ENCODE peak calls at places on chromosome 10, in five cellular contexts. One of them, this sample, is unnamed.

GRCh38 chr10:76491216-76491615 is 1059.8 kb downstream of the LRMDA start:
- DNase-seq in neural progenitor cell: no peak
- DNase-seq in MM.1S: no peak
- DNase-seq in GM23248: no peak
- DNase-seq in HCT116: no peak
- DNase-seq in this sample: no peak

GRCh38 chr10:5553400-5554170 is 28.8 kb downstream of the CALML3 start:
- DNase-seq in MM.1S: no peak
- DNase-seq in GM23248: no peak
- DNase-seq in neural progenitor cell: no peak
- DNase-seq in HCT116: no peak
- DNase-seq in this sample: no peak

GRCh38 chr10:118213456-118213855 is 128.7 kb downstream of the FAM204A start:
- DNase-seq in HCT116: no peak
- DNase-seq in MM.1S: no peak
- DNase-seq in neural progenitor cell: no peak
- DNase-seq in GM23248: no peak
- DNase-seq in this sample: no peak

GRCh38 chr10:49550563-49550962 is 11.6 kb upstream of the ERCC6 start:
- DNase-seq in GM23248: peak; percentile 77
- DNase-seq in neural progenitor cell: no peak
- DNase-seq in MM.1S: no peak
- DNase-seq in HCT116: peak; percentile 46
- DNase-seq in this sample: no peak

GRCh38 chr10:62130948-62131347 is 137.7 kb downstream of the RTKN2 start:
- DNase-seq in MM.1S: no peak
- DNase-seq in GM23248: peak; percentile 91
- DNase-seq in HCT116: no peak
- DNase-seq in neural progenitor cell: no peak
- DNase-seq in this sample: no peak

GRCh38 chr10:111648046-111648445 is 535.5 kb downstream of the GPAM start:
- DNase-seq in MM.1S: no peak
- DNase-seq in HCT116: no peak
- DNase-seq in neural progenitor cell: no peak
- DNase-seq in GM23248: peak; percentile 97
- DNase-seq in this sample: no peak

GRCh38 chr10:132942101-132942739 is at the start of gene CFAP46:
- DNase-seq in neural progenitor cell: peak; percentile 86
- DNase-seq in HCT116: peak; percentile 18
- DNase-seq in GM23248: peak; percentile 50
- DNase-seq in MM.1S: no peak
- DNase-seq in this sample: peak; percentile 83

GRCh38 chr10:102268333-102268999 is 23.1 kb downstream of the GBF1 start:
- DNase-seq in neural progenitor cell: no peak
- DNase-seq in HCT116: no peak
- DNase-seq in GM23248: peak; percentile 68
- DNase-seq in MM.1S: no peak
- DNase-seq in this sample: no peak

GRCh38 chr10:44926771-44927751 is 15.9 kb downstream of the TMEM72 start:
- DNase-seq in HCT116: no peak
- DNase-seq in MM.1S: no peak
- DNase-seq in neural progenitor cell: no peak
- DNase-seq in GM23248: peak; percentile 63
- DNase-seq in this sample: peak; percentile 60

GRCh38 chr10:34575882-34576281 is 239.2 kb downstream of the PARD3 start:
- DNase-seq in HCT116: no peak
- DNase-seq in MM.1S: no peak
- DNase-seq in GM23248: peak; percentile 64
- DNase-seq in neural progenitor cell: no peak
- DNase-seq in this sample: no peak

GRCh38 chr10:86775056-86775858 is 18.8 kb downstream of the BMPR1A start:
- DNase-seq in neural progenitor cell: no peak
- DNase-seq in GM23248: peak; percentile 58
- DNase-seq in MM.1S: no peak
- DNase-seq in HCT116: no peak
- DNase-seq in this sample: peak; percentile 46

GRCh38 chr10:49700997-49701396 is 21.5 kb downstream of the C10orf53 start:
- DNase-seq in neural progenitor cell: peak; percentile 55
- DNase-seq in GM23248: no peak
- DNase-seq in HCT116: peak; percentile 7
- DNase-seq in MM.1S: no peak
- DNase-seq in this sample: no peak

GRCh38 chr10:47435081-47435480 is 48.8 kb downstream of the ANXA8 start:
- DNase-seq in GM23248: no peak
- DNase-seq in HCT116: no peak
- DNase-seq in neural progenitor cell: no peak
- DNase-seq in MM.1S: no peak
- DNase-seq in this sample: no peak

GRCh38 chr10:11742779-11743298 is 657 bp downstream of the ECHDC3 start:
- DNase-seq in HCT116: no peak
- DNase-seq in GM23248: no peak
- DNase-seq in neural progenitor cell: no peak
- DNase-seq in MM.1S: no peak
- DNase-seq in this sample: no peak

GRCh38 chr10:11546581-11546980 is 64.9 kb downstream of the USP6NL start:
- DNase-seq in neural progenitor cell: no peak
- DNase-seq in MM.1S: no peak
- DNase-seq in HCT116: no peak
- DNase-seq in GM23248: peak; percentile 42
- DNase-seq in this sample: no peak

GRCh38 chr10:86795353-86795752 is 38.9 kb downstream of the BMPR1A start:
- DNase-seq in neural progenitor cell: peak; percentile 80
- DNase-seq in MM.1S: no peak
- DNase-seq in GM23248: peak; percentile 78
- DNase-seq in HCT116: peak; percentile 34
- DNase-seq in this sample: peak; percentile 41

GRCh38 chr10:21727452-21728168 is 193.6 kb downstream of the MLLT10 start:
- DNase-seq in GM23248: no peak
- DNase-seq in neural progenitor cell: no peak
- DNase-seq in HCT116: no peak
- DNase-seq in MM.1S: no peak
- DNase-seq in this sample: peak; percentile 42

GRCh38 chr10:21724695-21725371 is 190.8 kb downstream of the MLLT10 start:
- DNase-seq in HCT116: peak; percentile 93
- DNase-seq in neural progenitor cell: peak; percentile 60
- DNase-seq in MM.1S: peak; percentile 96
- DNase-seq in GM23248: peak; percentile 99
- DNase-seq in this sample: peak; percentile 95

GRCh38 chr10:21724020-21724589 is 190.1 kb downstream of the MLLT10 start:
- DNase-seq in neural progenitor cell: no peak
- DNase-seq in HCT116: no peak
- DNase-seq in MM.1S: no peak
- DNase-seq in GM23248: peak; percentile 24
- DNase-seq in this sample: no peak

GRCh38 chr10:21722209-21722608 is 188.2 kb downstream of the MLLT10 start:
- DNase-seq in HCT116: no peak
- DNase-seq in neural progenitor cell: no peak
- DNase-seq in GM23248: no peak
- DNase-seq in MM.1S: no peak
- DNase-seq in this sample: no peak

DNA sequence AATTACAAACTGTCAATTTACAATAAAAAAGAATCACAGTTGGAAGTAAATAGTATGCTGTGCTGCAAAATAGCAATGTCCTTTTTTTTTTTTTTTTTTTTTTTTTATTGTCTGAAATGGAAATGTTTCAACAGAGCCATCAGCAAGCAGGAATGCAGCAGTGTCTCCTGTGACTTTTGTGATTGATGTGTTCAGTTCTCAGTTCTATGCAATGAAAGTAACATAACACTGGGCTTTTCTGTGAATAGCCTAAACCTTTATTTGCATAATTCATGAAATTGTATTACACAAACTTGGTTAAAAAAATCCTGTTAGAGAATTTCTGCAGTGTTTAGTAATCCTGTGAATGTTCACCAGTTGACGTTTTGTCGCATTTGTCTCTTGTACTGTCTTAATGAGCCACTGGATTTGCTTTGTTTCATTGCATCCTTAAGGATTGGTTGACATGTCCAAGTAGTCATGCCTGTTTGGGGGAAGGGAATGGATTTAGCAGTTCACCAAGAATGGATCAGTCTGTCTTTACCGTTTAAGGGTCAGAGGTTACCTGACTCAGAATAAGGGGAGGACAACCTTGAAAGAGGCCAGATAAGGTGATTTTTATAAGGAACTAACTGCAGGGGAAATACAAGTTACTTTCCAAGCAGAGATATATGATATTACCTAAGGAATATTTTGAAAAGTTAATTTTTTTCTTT is 192.7 kb downstream of the MLLT10 start:
- DNase-seq in neural progenitor cell: peak; percentile 37
- DNase-seq in MM.1S: no peak
- DNase-seq in HCT116: no peak
- DNase-seq in GM23248: no peak
- DNase-seq in this sample: no peak
- TF ChIP-seq EZH2phosphoT487 in neural progenitor cell: no peak
- TF ChIP-seq EZH2phosphoT487 in MM.1S: no peak
- TF ChIP-seq EZH2phosphoT487 in HCT116: no peak
- TF ChIP-seq EZH2phosphoT487 in GM23248: no peak
- TF ChIP-seq EZH2phosphoT487 in this sample: no peak

GRCh38 chr10:97278491-97278989 is 13.9 kb downstream of the ARHGAP19 start:
- DNase-seq in HCT116: peak; percentile 33
- DNase-seq in MM.1S: peak; percentile 65
- DNase-seq in GM23248: peak; percentile 82
- DNase-seq in neural progenitor cell: peak; percentile 35
- DNase-seq in this sample: peak; percentile 72
- TF ChIP-seq EZH2phosphoT487 in HCT116: no peak
- TF ChIP-seq EZH2phosphoT487 in MM.1S: no peak
- TF ChIP-seq EZH2phosphoT487 in GM23248: no peak
- TF ChIP-seq EZH2phosphoT487 in neural progenitor cell: no peak
- TF ChIP-seq EZH2phosphoT487 in this sample: no peak

GRCh38 chr10:7345717-7346116 is 65.1 kb downstream of the SFMBT2 start:
- DNase-seq in HCT116: no peak
- DNase-seq in GM23248: no peak
- DNase-seq in neural progenitor cell: no peak
- DNase-seq in MM.1S: no peak
- DNase-seq in this sample: no peak
- TF ChIP-seq EZH2phosphoT487 in HCT116: no peak
- TF ChIP-seq EZH2phosphoT487 in GM23248: no peak
- TF ChIP-seq EZH2phosphoT487 in neural progenitor cell: no peak
- TF ChIP-seq EZH2phosphoT487 in MM.1S: no peak
- TF ChIP-seq EZH2phosphoT487 in this sample: no peak

DNA sequence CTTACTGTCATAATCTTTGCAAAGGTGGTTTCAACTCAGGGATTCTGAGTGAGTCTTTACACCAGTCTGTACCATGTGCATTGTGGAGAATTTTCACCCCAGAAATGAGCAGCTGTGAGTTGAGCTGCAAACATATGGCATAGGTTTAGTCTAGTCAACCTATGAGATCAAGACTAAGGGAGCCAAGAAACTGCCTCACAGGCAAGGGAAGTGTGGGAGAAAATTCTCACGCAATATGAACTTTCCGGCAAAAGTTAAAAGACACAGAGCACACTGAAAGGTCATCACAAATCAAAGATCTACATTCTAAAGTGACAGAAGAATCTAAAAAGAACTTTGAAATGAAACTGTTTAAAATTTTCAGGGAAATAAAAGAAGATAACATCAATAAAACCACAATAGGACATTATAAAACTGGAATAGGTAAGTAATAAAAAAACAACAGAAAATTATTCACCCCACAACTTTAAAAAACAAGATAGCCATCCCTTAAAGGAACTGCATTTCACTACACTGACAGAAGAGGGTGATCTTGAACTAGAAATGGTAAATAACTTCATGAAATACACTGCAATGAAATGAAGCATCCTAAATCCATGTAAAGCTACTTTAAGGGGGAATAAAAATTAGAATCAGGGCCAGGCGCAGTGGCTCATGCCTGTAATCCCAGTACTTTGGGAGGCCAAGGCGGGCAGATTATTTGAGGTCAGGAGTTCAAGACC is 63.5 kb downstream of the LGI1 start:
- DNase-seq in MM.1S: peak; percentile 32
- DNase-seq in GM23248: peak; percentile 61
- DNase-seq in neural progenitor cell: peak; percentile 27
- DNase-seq in HCT116: peak; percentile 36
- DNase-seq in this sample: peak; percentile 36
- TF ChIP-seq EZH2phosphoT487 in MM.1S: no peak
- TF ChIP-seq EZH2phosphoT487 in GM23248: no peak
- TF ChIP-seq EZH2phosphoT487 in neural progenitor cell: no peak
- TF ChIP-seq EZH2phosphoT487 in HCT116: no peak
- TF ChIP-seq EZH2phosphoT487 in this sample: no peak

GRCh38 chr10:69904533-69904932 is 102.8 kb downstream of the COL13A1 start:
- DNase-seq in neural progenitor cell: no peak
- DNase-seq in HCT116: no peak
- DNase-seq in MM.1S: no peak
- DNase-seq in GM23248: no peak
- DNase-seq in this sample: no peak

GRCh38 chr10:69902835-69903535 is 101.3 kb downstream of the COL13A1 start:
- DNase-seq in MM.1S: no peak
- DNase-seq in neural progenitor cell: no peak
- DNase-seq in GM23248: no peak
- DNase-seq in HCT116: no peak
- DNase-seq in this sample: no peak

GRCh38 chr10:69899727-69900595 is 98.3 kb downstream of the COL13A1 start:
- DNase-seq in HCT116: no peak
- DNase-seq in neural progenitor cell: no peak
- DNase-seq in GM23248: no peak
- DNase-seq in MM.1S: no peak
- DNase-seq in this sample: no peak

GRCh38 chr10:69901022-69901421 is 99.3 kb downstream of the COL13A1 start:
- DNase-seq in HCT116: no peak
- DNase-seq in neural progenitor cell: no peak
- DNase-seq in MM.1S: no peak
- DNase-seq in GM23248: no peak
- DNase-seq in this sample: no peak

GRCh38 chr10:69901623-69902505 is 100.2 kb downstream of the COL13A1 start:
- DNase-seq in GM23248: peak; percentile 76
- DNase-seq in neural progenitor cell: peak; percentile 79
- DNase-seq in MM.1S: no peak
- DNase-seq in HCT116: peak; percentile 28
- DNase-seq in this sample: peak; percentile 82
- TF ChIP-seq EZH2phosphoT487 in GM23248: no peak
- TF ChIP-seq EZH2phosphoT487 in neural progenitor cell: no peak
- TF ChIP-seq EZH2phosphoT487 in MM.1S: no peak
- TF ChIP-seq EZH2phosphoT487 in HCT116: no peak
- TF ChIP-seq EZH2phosphoT487 in this sample: no peak

GRCh38 chr10:3793553-3793952 is 8.5 kb upstream of the KLF6 start:
- DNase-seq in neural progenitor cell: no peak
- DNase-seq in HCT116: no peak
- DNase-seq in MM.1S: no peak
- DNase-seq in GM23248: no peak
- DNase-seq in this sample: no peak
- TF ChIP-seq EZH2phosphoT487 in neural progenitor cell: no peak
- TF ChIP-seq EZH2phosphoT487 in HCT116: no peak
- TF ChIP-seq EZH2phosphoT487 in MM.1S: no peak
- TF ChIP-seq EZH2phosphoT487 in GM23248: no peak
- TF ChIP-seq EZH2phosphoT487 in this sample: no peak

GRCh38 chr10:110533149-110533548 is 34.3 kb upstream of the SMC3 start:
- DNase-seq in HCT116: no peak
- DNase-seq in MM.1S: no peak
- DNase-seq in GM23248: no peak
- DNase-seq in neural progenitor cell: peak; percentile 62
- DNase-seq in this sample: no peak

GRCh38 chr10:110540038-110540437 is 27.5 kb upstream of the SMC3 start:
- DNase-seq in MM.1S: peak; percentile 55
- DNase-seq in GM23248: no peak
- DNase-seq in HCT116: no peak
- DNase-seq in neural progenitor cell: no peak
- DNase-seq in this sample: no peak

GRCh38 chr10:110531687-110532086 is 34.0 kb downstream of the DUSP5 start:
- DNase-seq in MM.1S: no peak
- DNase-seq in neural progenitor cell: no peak
- DNase-seq in HCT116: no peak
- DNase-seq in GM23248: no peak
- DNase-seq in this sample: no peak

GRCh38 chr10:110534571-110534970 is 32.9 kb upstream of the SMC3 start:
- DNase-seq in HCT116: no peak
- DNase-seq in GM23248: no peak
- DNase-seq in neural progenitor cell: no peak
- DNase-seq in MM.1S: no peak
- DNase-seq in this sample: no peak

GRCh38 chr10:110535958-110536891 is 31.3 kb upstream of the SMC3 start:
- DNase-seq in neural progenitor cell: peak; percentile 41
- DNase-seq in HCT116: no peak
- DNase-seq in GM23248: peak; percentile 89
- DNase-seq in MM.1S: peak; percentile 53
- DNase-seq in this sample: no peak
- TF ChIP-seq EZH2phosphoT487 in neural progenitor cell: no peak
- TF ChIP-seq EZH2phosphoT487 in HCT116: no peak
- TF ChIP-seq EZH2phosphoT487 in GM23248: no peak
- TF ChIP-seq EZH2phosphoT487 in MM.1S: no peak
- TF ChIP-seq EZH2phosphoT487 in this sample: no peak

This sample was measured in hepatocyte.